ENCODE peak calls at places on chromosomes 13 and 19, in ten cellular contexts. V is HCT116, Y is tibial nerve, E is breast epithelium, L is uterus, P is body of pancreas, Z is K562, G is vagina, X is ovary, T is IMR-90. B is an unnamed sample.

GRCh38 chr13:21124853-21125252 is 51.5 kb downstream of the SKA3 start:
- DNase-seq in V (no peak), Y (no peak), E (no peak), L (no peak), P (peak), Z (no peak), G (no peak), X (no peak), T (peak), B (no peak)

GRCh38 chr13:73090116-73090811 is 31.5 kb downstream of the KLF5 start:
- DNase-seq in V (peak), Y (no peak), E (no peak), L (no peak), P (peak), Z (peak), G (no peak), X (no peak), T (peak), B (peak)

GRCh38 chr13:79336971-79337370 is 69.1 kb downstream of the RBM26 start:
- DNase-seq in V (no peak), Y (no peak), E (no peak), L (no peak), P (no peak), Z (no peak), G (no peak), X (no peak), T (no peak), B (no peak)

GRCh38 chr19:58408152-58409009 is at the start of gene ZNF584:
- DNase-seq in V (peak), Y (peak), E (peak), L (peak), P (peak), Z (peak), G (no peak), X (peak), T (peak), B (peak)

GRCh38 chr13:44406617-44407016 is 33.0 kb downstream of the SERP2 start:
- DNase-seq in V (no peak), Y (no peak), E (no peak), L (peak), P (no peak), Z (no peak), G (no peak), X (no peak), T (no peak), B (no peak)

GRCh38 chr19:45785097-45785496 is 2.8 kb upstream of the DMPK start:
- DNase-seq in V (no peak), Y (no peak), E (no peak), L (no peak), P (no peak), Z (no peak), G (no peak), X (no peak), T (no peak), B (no peak)

GRCh38 chr19:13817018-13817614 is 21.9 kb downstream of the ZSWIM4 start:
- DNase-seq in V (no peak), Y (no peak), E (no peak), L (no peak), P (peak), Z (peak), G (no peak), X (no peak), T (no peak), B (peak)

GRCh38 chr19:14416743-14417214 is 2.4 kb downstream of the DDX39A start:
- DNase-seq in V (no peak), Y (no peak), E (no peak), L (no peak), P (no peak), Z (no peak), G (no peak), X (no peak), T (no peak), B (peak)

GRCh38 chr19:19107663-19108062 is 30.6 kb downstream of the TMEM161A start:
- DNase-seq in V (no peak), Y (no peak), E (no peak), L (no peak), P (no peak), Z (no peak), G (no peak), X (no peak), T (no peak), B (no peak)

GRCh38 chr13:43783820-43784219 is 3.0 kb downstream of the ENOX1 start:
- DNase-seq in V (no peak), Y (no peak), E (no peak), L (no peak), P (no peak), Z (no peak), G (no peak), X (no peak), T (peak), B (no peak)

GRCh38 chr19:10332158-10332964 is 968 bp downstream of the RAVER1 start:
- DNase-seq in V (no peak), Y (no peak), E (no peak), L (no peak), P (no peak), Z (no peak), G (no peak), X (no peak), T (no peak), B (peak)
- TF ChIP-seq CTCF in V (no peak), Y (no peak), E (no peak), L (no peak), P (no peak), Z (no peak), G (no peak), X (no peak), T (peak), B (no peak)

GRCh38 chr13:66313408-66313807 is 916.7 kb downstream of the PCDH9 start:
- DNase-seq in V (no peak), Y (no peak), E (no peak), L (no peak), P (no peak), Z (no peak), G (no peak), X (no peak), T (no peak), B (no peak)
- TF ChIP-seq POLR2A in V (no peak), Y (no peak), E (no peak), L (no peak), P (no peak), Z (no peak), G (no peak), X (no peak), T (no peak), B (no peak)

DNA sequence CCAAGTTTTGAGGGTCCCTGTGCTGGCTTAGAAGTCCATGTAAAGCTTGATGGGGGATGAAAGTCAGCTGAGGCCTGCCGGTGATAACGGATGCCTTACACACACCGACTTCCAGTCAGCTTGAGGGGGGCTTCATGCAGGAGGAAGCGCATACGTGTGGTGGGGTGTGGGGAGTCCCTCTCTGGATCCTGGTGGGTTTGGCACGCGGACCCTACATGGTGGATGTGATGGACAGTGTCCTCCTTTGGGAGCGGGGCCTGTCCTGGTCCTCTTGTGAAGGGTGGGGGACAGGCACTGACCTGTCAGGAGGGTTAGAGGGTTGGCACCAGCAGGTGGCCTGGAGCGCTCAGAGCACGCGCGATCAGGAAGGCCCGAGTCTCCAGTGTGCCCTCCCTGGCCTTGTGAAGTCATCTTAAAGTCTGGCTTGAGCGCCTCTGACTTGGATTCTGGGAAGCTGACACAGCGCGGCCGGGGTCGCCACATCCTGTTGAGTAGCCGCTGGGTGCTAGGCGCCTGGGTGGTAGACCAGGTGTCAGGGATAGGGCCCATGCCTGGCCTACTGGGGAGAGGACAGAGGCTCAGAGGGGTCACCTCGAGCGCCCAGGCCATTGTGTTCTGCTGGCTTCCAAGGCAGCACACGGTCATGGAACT is 2.9 kb downstream of the DAZAP1 start:
- DNase-seq in V (no peak), Y (no peak), E (no peak), L (no peak), P (peak), Z (peak), G (no peak), X (no peak), T (peak), B (no peak)
- H3K27ac ChIP-seq in V (peak), Y (no peak), E (peak), L (no peak), P (peak), Z (peak), G (peak), X (no peak), T (peak), B (no peak)

GRCh38 chr13:33285420-33286124 is at the start of gene STARD13:
- DNase-seq in V (peak), Y (peak), E (peak), L (peak), P (peak), Z (peak), G (no peak), X (peak), T (peak), B (peak)
- TF ChIP-seq CTCF in V (peak), Y (peak), E (peak), L (peak), P (peak), Z (no peak), G (no peak), X (peak), T (peak), B (peak)

DNA sequence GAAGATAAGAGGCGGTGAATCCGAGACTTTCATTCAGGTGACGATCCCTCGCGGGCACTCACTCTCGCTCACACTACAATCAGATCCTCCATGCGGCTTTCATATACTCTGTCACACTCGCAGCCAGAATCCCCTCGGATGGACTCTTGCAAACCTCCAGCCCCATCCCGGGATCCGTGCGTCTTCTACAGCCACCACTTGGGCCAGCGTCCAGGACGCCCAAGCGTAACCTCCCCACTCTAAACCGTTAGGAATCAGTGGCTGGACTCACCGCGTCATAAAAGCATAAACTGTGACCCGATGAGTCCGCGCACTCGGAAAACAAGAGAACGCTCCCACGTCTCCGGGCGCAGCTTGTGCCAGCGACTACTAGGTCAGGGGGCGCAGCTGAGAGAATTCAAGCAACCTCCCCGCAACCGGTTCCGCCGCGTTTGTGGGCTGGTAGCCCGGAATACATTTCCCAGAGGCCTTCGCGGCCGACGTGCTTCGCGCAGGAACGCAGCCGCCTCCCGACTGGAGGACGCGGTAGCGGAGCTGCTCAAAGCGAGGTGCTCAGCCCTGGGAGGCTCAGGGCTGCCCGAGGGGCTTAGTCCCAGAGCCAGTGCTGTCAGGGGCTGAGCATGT is 27.6 kb downstream of the ZNF607 start:
- DNase-seq in V (no peak), Y (peak), E (peak), L (peak), P (peak), Z (peak), G (no peak), X (peak), T (peak), B (peak)
- TF ChIP-seq POLR2A in V (no peak), Y (no peak), E (no peak), L (peak), P (peak), Z (peak), G (no peak), X (no peak), T (peak), B (peak)

DNA sequence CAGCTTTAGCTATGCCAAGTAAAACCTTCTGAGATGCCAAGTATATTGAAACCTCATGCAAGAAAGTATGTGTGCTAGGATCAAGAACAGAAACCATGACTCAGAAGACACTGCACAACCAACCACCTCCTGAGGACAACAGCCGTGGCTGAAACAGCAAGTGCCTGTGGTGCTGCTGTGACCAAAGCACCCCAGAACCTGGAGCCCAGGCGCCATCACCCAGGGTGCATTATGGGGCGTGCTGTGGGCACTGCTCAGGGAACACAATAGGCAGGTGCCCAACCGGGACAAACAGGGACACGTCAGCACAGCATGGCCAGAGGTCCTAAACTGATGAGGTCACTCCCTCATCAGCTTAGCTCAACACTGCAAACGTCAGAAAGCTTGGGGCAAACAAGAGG is 101.3 kb upstream of the SLC15A1 start:
- DNase-seq in V (no peak), Y (no peak), E (no peak), L (no peak), P (no peak), Z (no peak), G (no peak), X (no peak), T (peak), B (peak)
- H3K27ac ChIP-seq in V (no peak), Y (no peak), E (no peak), L (no peak), P (no peak), Z (no peak), G (no peak), X (no peak), T (no peak), B (no peak)

GRCh38 chr13:113856716-113857065 is 7.2 kb downstream of the GAS6 start:
- DNase-seq in V (no peak), Y (no peak), E (peak), L (no peak), P (peak), Z (no peak), G (no peak), X (peak), T (peak), B (peak)

GRCh38 chr13:113853518-113854237 is 10.2 kb downstream of the GAS6 start:
- DNase-seq in V (no peak), Y (no peak), E (peak), L (peak), P (peak), Z (peak), G (no peak), X (peak), T (peak), B (no peak)

GRCh38 chr13:113854238-113855011 is 9.5 kb downstream of the GAS6 start:
- DNase-seq in V (no peak), Y (no peak), E (peak), L (peak), P (peak), Z (no peak), G (no peak), X (peak), T (peak), B (no peak)

GRCh38 chr13:113855931-113856715 is 7.8 kb downstream of the GAS6 start:
- DNase-seq in V (no peak), Y (no peak), E (peak), L (no peak), P (no peak), Z (no peak), G (no peak), X (peak), T (no peak), B (no peak)

GRCh38 chr13:113855012-113855921 is 8.6 kb downstream of the GAS6 start:
- DNase-seq in V (no peak), Y (no peak), E (peak), L (no peak), P (no peak), Z (no peak), G (no peak), X (peak), T (no peak), B (peak)
- TF ChIP-seq CTCF in V (no peak), Y (no peak), E (no peak), L (no peak), P (no peak), Z (no peak), G (no peak), X (no peak), T (no peak), B (no peak)